ENCODE peak calls at places on chromosome 20, in five cellular contexts. One of them, this sample, is unnamed.

GRCh38 chr20:58608096-58608840 is 42.8 kb upstream of the STX16 start:
- DNase-seq in neuronal stem cell: no peak
- DNase-seq in left lung: no peak
- DNase-seq in CD4-positive, alpha-beta T cell: no peak
- DNase-seq in brain microvascular endothelial cell: no peak
- DNase-seq in this sample: no peak

GRCh38 chr20:33234050-33234449 is 1.7 kb upstream of the BPIFA1 start:
- DNase-seq in neuronal stem cell: no peak
- DNase-seq in brain microvascular endothelial cell: no peak
- DNase-seq in left lung: no peak
- DNase-seq in CD4-positive, alpha-beta T cell: no peak
- DNase-seq in this sample: no peak

GRCh38 chr20:16803965-16804792 is 56.0 kb downstream of the OTOR start:
- DNase-seq in left lung: peak
- DNase-seq in CD4-positive, alpha-beta T cell: no peak
- DNase-seq in brain microvascular endothelial cell: peak
- DNase-seq in neuronal stem cell: peak
- DNase-seq in this sample: no peak

GRCh38 chr20:48524582-48524981 is 303.2 kb downstream of the PREX1 start:
- DNase-seq in brain microvascular endothelial cell: no peak
- DNase-seq in neuronal stem cell: no peak
- DNase-seq in CD4-positive, alpha-beta T cell: no peak
- DNase-seq in left lung: no peak
- DNase-seq in this sample: no peak

GRCh38 chr20:8408587-8409307 is 276.7 kb downstream of the PLCB1 start:
- DNase-seq in left lung: no peak
- DNase-seq in brain microvascular endothelial cell: no peak
- DNase-seq in neuronal stem cell: no peak
- DNase-seq in CD4-positive, alpha-beta T cell: no peak
- DNase-seq in this sample: no peak

GRCh38 chr20:60454491-60454890 is 496.3 kb downstream of the CDH26 start:
- DNase-seq in left lung: no peak
- DNase-seq in neuronal stem cell: no peak
- DNase-seq in CD4-positive, alpha-beta T cell: no peak
- DNase-seq in brain microvascular endothelial cell: no peak
- DNase-seq in this sample: no peak

GRCh38 chr20:50303573-50304500 is 113.2 kb downstream of the CEBPB start:
- DNase-seq in neuronal stem cell: no peak
- DNase-seq in CD4-positive, alpha-beta T cell: no peak
- DNase-seq in left lung: peak
- DNase-seq in brain microvascular endothelial cell: peak
- DNase-seq in this sample: no peak

GRCh38 chr20:37522258-37523011 is 1.4 kb downstream of the NNAT start:
- DNase-seq in neuronal stem cell: no peak
- DNase-seq in brain microvascular endothelial cell: no peak
- DNase-seq in left lung: peak
- DNase-seq in CD4-positive, alpha-beta T cell: no peak
- DNase-seq in this sample: no peak

GRCh38 chr20:17650301-17650761 is 31.7 kb downstream of the RRBP1 start:
- DNase-seq in left lung: no peak
- DNase-seq in brain microvascular endothelial cell: no peak
- DNase-seq in neuronal stem cell: no peak
- DNase-seq in CD4-positive, alpha-beta T cell: no peak
- DNase-seq in this sample: no peak

GRCh38 chr20:37651932-37652331 is 41.9 kb upstream of the CTNNBL1 start:
- DNase-seq in neuronal stem cell: peak
- DNase-seq in CD4-positive, alpha-beta T cell: no peak
- DNase-seq in left lung: no peak
- DNase-seq in brain microvascular endothelial cell: no peak
- DNase-seq in this sample: no peak

GRCh38 chr20:52083627-52084232 is 107.8 kb downstream of the ZFP64 start:
- DNase-seq in CD4-positive, alpha-beta T cell: no peak
- DNase-seq in neuronal stem cell: peak
- DNase-seq in left lung: no peak
- DNase-seq in brain microvascular endothelial cell: peak
- DNase-seq in this sample: peak

GRCh38 chr20:60057123-60057865 is 99.1 kb downstream of the CDH26 start:
- DNase-seq in brain microvascular endothelial cell: peak
- DNase-seq in left lung: no peak
- DNase-seq in neuronal stem cell: peak
- DNase-seq in CD4-positive, alpha-beta T cell: peak
- DNase-seq in this sample: no peak

GRCh38 chr20:58851221-58851968 is 693 bp upstream of the GNAS-AS1 start:
- DNase-seq in brain microvascular endothelial cell: no peak
- DNase-seq in CD4-positive, alpha-beta T cell: no peak
- DNase-seq in neuronal stem cell: no peak
- DNase-seq in left lung: no peak
- DNase-seq in this sample: no peak

GRCh38 chr20:47133809-47134456 is 222.6 kb downstream of the ZMYND8 start:
- DNase-seq in left lung: no peak
- DNase-seq in CD4-positive, alpha-beta T cell: no peak
- DNase-seq in brain microvascular endothelial cell: peak
- DNase-seq in neuronal stem cell: no peak
- DNase-seq in this sample: no peak

GRCh38 chr20:20487811-20488210 is 119.9 kb downstream of the INSM1 start:
- DNase-seq in brain microvascular endothelial cell: no peak
- DNase-seq in CD4-positive, alpha-beta T cell: no peak
- DNase-seq in neuronal stem cell: no peak
- DNase-seq in left lung: no peak
- DNase-seq in this sample: no peak

GRCh38 chr20:62063601-62063980 is 2.1 kb downstream of the TAF4 start:
- DNase-seq in neuronal stem cell: peak
- DNase-seq in left lung: no peak
- DNase-seq in CD4-positive, alpha-beta T cell: no peak
- DNase-seq in brain microvascular endothelial cell: no peak
- DNase-seq in this sample: no peak

GRCh38 chr20:47972916-47973309 is 187.6 kb upstream of the SULF2 start:
- DNase-seq in neuronal stem cell: no peak
- DNase-seq in left lung: no peak
- DNase-seq in brain microvascular endothelial cell: no peak
- DNase-seq in CD4-positive, alpha-beta T cell: no peak
- DNase-seq in this sample: no peak

GRCh38 chr20:17870063-17870740 is 98.4 kb downstream of the SNX5 start:
- DNase-seq in left lung: no peak
- DNase-seq in brain microvascular endothelial cell: no peak
- DNase-seq in CD4-positive, alpha-beta T cell: no peak
- DNase-seq in neuronal stem cell: no peak
- DNase-seq in this sample: no peak

GRCh38 chr20:35251613-35251940 is 25.1 kb downstream of the MMP24 start:
- DNase-seq in left lung: no peak
- DNase-seq in CD4-positive, alpha-beta T cell: no peak
- DNase-seq in neuronal stem cell: no peak
- DNase-seq in brain microvascular endothelial cell: no peak
- DNase-seq in this sample: no peak

GRCh38 chr20:48350291-48350988 is 477.4 kb downstream of the PREX1 start:
- DNase-seq in neuronal stem cell: no peak
- DNase-seq in left lung: no peak
- DNase-seq in brain microvascular endothelial cell: no peak
- DNase-seq in CD4-positive, alpha-beta T cell: no peak
- DNase-seq in this sample: no peak

GRCh38 chr20:50814438-50815161 is 19.7 kb downstream of the BCAS4 start:
- DNase-seq in left lung: no peak
- DNase-seq in CD4-positive, alpha-beta T cell: no peak
- DNase-seq in neuronal stem cell: no peak
- DNase-seq in brain microvascular endothelial cell: no peak
- DNase-seq in this sample: no peak

GRCh38 chr20:36988494-36988966 is 37.0 kb upstream of the SAMHD1 start:
- DNase-seq in CD4-positive, alpha-beta T cell: peak
- DNase-seq in neuronal stem cell: no peak
- DNase-seq in left lung: no peak
- DNase-seq in brain microvascular endothelial cell: peak
- DNase-seq in this sample: no peak

GRCh38 chr20:35497320-35497719 is 32.1 kb downstream of the C20orf173 start:
- DNase-seq in neuronal stem cell: no peak
- DNase-seq in CD4-positive, alpha-beta T cell: no peak
- DNase-seq in left lung: no peak
- DNase-seq in brain microvascular endothelial cell: no peak
- DNase-seq in this sample: no peak

GRCh38 chr20:61287583-61287982 is 35.5 kb downstream of the CDH4 start:
- DNase-seq in neuronal stem cell: no peak
- DNase-seq in left lung: no peak
- DNase-seq in CD4-positive, alpha-beta T cell: no peak
- DNase-seq in brain microvascular endothelial cell: no peak
- DNase-seq in this sample: no peak

GRCh38 chr20:37123441-37123840 is 27.6 kb upstream of the RBL1 start:
- DNase-seq in CD4-positive, alpha-beta T cell: no peak
- DNase-seq in neuronal stem cell: no peak
- DNase-seq in brain microvascular endothelial cell: no peak
- DNase-seq in left lung: no peak
- DNase-seq in this sample: no peak

GRCh38 chr20:16147916-16148315 is 425.3 kb downstream of the KIF16B start:
- DNase-seq in brain microvascular endothelial cell: no peak
- DNase-seq in CD4-positive, alpha-beta T cell: no peak
- DNase-seq in neuronal stem cell: no peak
- DNase-seq in left lung: no peak
- DNase-seq in this sample: no peak

GRCh38 chr20:61993058-61993457 is 72.6 kb downstream of the TAF4 start:
- DNase-seq in CD4-positive, alpha-beta T cell: no peak
- DNase-seq in left lung: no peak
- DNase-seq in brain microvascular endothelial cell: no peak
- DNase-seq in neuronal stem cell: no peak
- DNase-seq in this sample: no peak

GRCh38 chr20:45945678-45946148 is 11.2 kb downstream of the PCIF1 start:
- DNase-seq in CD4-positive, alpha-beta T cell: no peak
- DNase-seq in brain microvascular endothelial cell: peak
- DNase-seq in left lung: peak
- DNase-seq in neuronal stem cell: no peak
- DNase-seq in this sample: no peak

GRCh38 chr20:45944151-45944964 is 9.9 kb downstream of the PCIF1 start:
- DNase-seq in CD4-positive, alpha-beta T cell: no peak
- DNase-seq in brain microvascular endothelial cell: no peak
- DNase-seq in neuronal stem cell: no peak
- DNase-seq in left lung: peak
- DNase-seq in this sample: no peak

GRCh38 chr20:45944965-45945677 is 10.6 kb downstream of the PCIF1 start:
- DNase-seq in brain microvascular endothelial cell: no peak
- DNase-seq in CD4-positive, alpha-beta T cell: no peak
- DNase-seq in neuronal stem cell: no peak
- DNase-seq in left lung: no peak
- DNase-seq in this sample: no peak

GRCh38 chr20:45946149-45946970 is 11.9 kb downstream of the PCIF1 start:
- DNase-seq in CD4-positive, alpha-beta T cell: peak
- DNase-seq in brain microvascular endothelial cell: peak
- DNase-seq in left lung: peak
- DNase-seq in neuronal stem cell: no peak
- DNase-seq in this sample: no peak

GRCh38 chr20:45943613-45944012 is 9.1 kb downstream of the PCIF1 start:
- DNase-seq in neuronal stem cell: no peak
- DNase-seq in left lung: no peak
- DNase-seq in brain microvascular endothelial cell: no peak
- DNase-seq in CD4-positive, alpha-beta T cell: no peak
- DNase-seq in this sample: no peak
- H3K27ac ChIP-seq in neuronal stem cell: no peak
- H3K27ac ChIP-seq in left lung: peak
- H3K27ac ChIP-seq in brain microvascular endothelial cell: no peak
- H3K27ac ChIP-seq in CD4-positive, alpha-beta T cell: no peak
- H3K27ac ChIP-seq in this sample: no peak

GRCh38 chr20:44157061-44157460 is 29.9 kb downstream of the JPH2 start:
- DNase-seq in CD4-positive, alpha-beta T cell: no peak
- DNase-seq in brain microvascular endothelial cell: no peak
- DNase-seq in left lung: no peak
- DNase-seq in neuronal stem cell: no peak
- DNase-seq in this sample: no peak

GRCh38 chr20:44151621-44152416 is 35.2 kb downstream of the JPH2 start:
- DNase-seq in CD4-positive, alpha-beta T cell: no peak
- DNase-seq in neuronal stem cell: no peak
- DNase-seq in left lung: no peak
- DNase-seq in brain microvascular endothelial cell: no peak
- DNase-seq in this sample: no peak

GRCh38 chr20:44153636-44154043 is 33.3 kb downstream of the JPH2 start:
- DNase-seq in neuronal stem cell: no peak
- DNase-seq in CD4-positive, alpha-beta T cell: peak
- DNase-seq in brain microvascular endothelial cell: no peak
- DNase-seq in left lung: no peak
- DNase-seq in this sample: no peak

GRCh38 chr20:44159125-44159524 is 27.9 kb downstream of the JPH2 start:
- DNase-seq in brain microvascular endothelial cell: no peak
- DNase-seq in left lung: no peak
- DNase-seq in neuronal stem cell: no peak
- DNase-seq in CD4-positive, alpha-beta T cell: no peak
- DNase-seq in this sample: no peak

DNA sequence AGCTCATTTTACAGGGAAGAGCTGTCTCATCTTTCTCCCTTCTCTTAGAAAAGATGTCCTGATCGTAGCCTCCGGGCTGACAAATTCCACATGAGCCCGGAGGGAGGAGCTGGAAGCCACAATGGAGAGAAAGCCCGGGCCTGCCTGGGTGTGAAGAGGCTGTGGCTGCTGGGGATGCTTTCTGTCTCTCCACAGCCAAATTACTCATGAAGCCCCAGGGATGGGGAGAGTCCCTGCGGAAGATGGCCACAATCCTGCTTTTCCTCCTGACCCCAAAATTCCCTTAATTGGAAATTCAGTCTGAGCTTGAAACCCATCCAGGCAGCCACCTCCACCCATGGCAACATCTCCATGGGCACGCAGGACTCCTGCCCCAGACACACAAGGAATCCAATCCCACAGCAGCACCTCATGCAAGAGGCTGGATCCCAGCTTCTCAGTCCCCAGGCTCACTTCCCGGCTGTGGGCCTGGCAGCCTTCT is 32.4 kb downstream of the JPH2 start:
- DNase-seq in CD4-positive, alpha-beta T cell: no peak
- DNase-seq in brain microvascular endothelial cell: no peak
- DNase-seq in neuronal stem cell: no peak
- DNase-seq in left lung: no peak
- DNase-seq in this sample: no peak
- H3K27ac ChIP-seq in CD4-positive, alpha-beta T cell: no peak
- H3K27ac ChIP-seq in brain microvascular endothelial cell: no peak
- H3K27ac ChIP-seq in neuronal stem cell: peak
- H3K27ac ChIP-seq in left lung: no peak
- H3K27ac ChIP-seq in this sample: no peak

GRCh38 chr20:43513298-43514061 is 6.0 kb downstream of the L3MBTL1 start:
- DNase-seq in left lung: no peak
- DNase-seq in brain microvascular endothelial cell: no peak
- DNase-seq in CD4-positive, alpha-beta T cell: no peak
- DNase-seq in neuronal stem cell: no peak
- DNase-seq in this sample: no peak

GRCh38 chr20:43515628-43516027 is 8.1 kb downstream of the L3MBTL1 start:
- DNase-seq in CD4-positive, alpha-beta T cell: no peak
- DNase-seq in brain microvascular endothelial cell: no peak
- DNase-seq in left lung: no peak
- DNase-seq in neuronal stem cell: no peak
- DNase-seq in this sample: no peak

GRCh38 chr20:43511879-43512278 is 4.4 kb downstream of the L3MBTL1 start:
- DNase-seq in neuronal stem cell: no peak
- DNase-seq in CD4-positive, alpha-beta T cell: no peak
- DNase-seq in left lung: no peak
- DNase-seq in brain microvascular endothelial cell: no peak
- DNase-seq in this sample: no peak

GRCh38 chr20:43516251-43516824 is 8.8 kb downstream of the L3MBTL1 start:
- DNase-seq in neuronal stem cell: no peak
- DNase-seq in left lung: no peak
- DNase-seq in brain microvascular endothelial cell: no peak
- DNase-seq in CD4-positive, alpha-beta T cell: no peak
- DNase-seq in this sample: no peak

GRCh38 chr20:43514062-43514971 is 6.8 kb downstream of the L3MBTL1 start:
- DNase-seq in brain microvascular endothelial cell: peak
- DNase-seq in CD4-positive, alpha-beta T cell: peak
- DNase-seq in left lung: peak
- DNase-seq in neuronal stem cell: peak
- DNase-seq in this sample: peak
- H3K27ac ChIP-seq in brain microvascular endothelial cell: no peak
- H3K27ac ChIP-seq in CD4-positive, alpha-beta T cell: peak
- H3K27ac ChIP-seq in left lung: peak
- H3K27ac ChIP-seq in neuronal stem cell: peak
- H3K27ac ChIP-seq in this sample: peak

GRCh38 chr20:547394-547793 is 3.8 kb upstream of the CSNK2A1 start:
- DNase-seq in CD4-positive, alpha-beta T cell: no peak
- DNase-seq in brain microvascular endothelial cell: no peak
- DNase-seq in neuronal stem cell: no peak
- DNase-seq in left lung: no peak
- DNase-seq in this sample: no peak
- H3K27ac ChIP-seq in CD4-positive, alpha-beta T cell: no peak
- H3K27ac ChIP-seq in brain microvascular endothelial cell: no peak
- H3K27ac ChIP-seq in neuronal stem cell: no peak
- H3K27ac ChIP-seq in left lung: no peak
- H3K27ac ChIP-seq in this sample: no peak

This sample was measured in AG04450.